ENCODE peak calls at places on chromosomes 5 and 9, in five cellular contexts. One of them, this sample, is unnamed.

GRCh38 chr5:69331528-69332445 is 814 bp downstream of the CCDC125 start:
- DNase-seq in iris pigment epithelial cell: no peak
- DNase-seq in fibroblast of lung: no peak
- DNase-seq in GM18507: no peak
- DNase-seq in Daoy: no peak
- DNase-seq in this sample: no peak

GRCh38 chr9:76803083-76803482 is 38.8 kb downstream of the PCA3 start:
- DNase-seq in iris pigment epithelial cell: no peak
- DNase-seq in fibroblast of lung: no peak
- DNase-seq in GM18507: no peak
- DNase-seq in Daoy: no peak
- DNase-seq in this sample: no peak

GRCh38 chr9:104997536-104997935 is 69.6 kb upstream of the ABCA1 start:
- DNase-seq in iris pigment epithelial cell: no peak
- DNase-seq in fibroblast of lung: no peak
- DNase-seq in GM18507: no peak
- DNase-seq in Daoy: no peak
- DNase-seq in this sample: no peak

GRCh38 chr5:95042040-95042439 is 242.9 kb downstream of the MCTP1 start:
- DNase-seq in iris pigment epithelial cell: no peak
- DNase-seq in fibroblast of lung: no peak
- DNase-seq in GM18507: no peak
- DNase-seq in Daoy: no peak
- DNase-seq in this sample: no peak

GRCh38 chr9:621199-621860 is 220.2 kb upstream of the DMRT1 start:
- DNase-seq in iris pigment epithelial cell: no peak
- DNase-seq in fibroblast of lung: peak; percentile 53
- DNase-seq in GM18507: no peak
- DNase-seq in Daoy: no peak
- DNase-seq in this sample: no peak

GRCh38 chr9:127537014-127537413 is 75.1 kb upstream of the STXBP1 start:
- DNase-seq in iris pigment epithelial cell: peak; percentile 71
- DNase-seq in fibroblast of lung: peak; percentile 47
- DNase-seq in GM18507: no peak
- DNase-seq in Daoy: no peak
- DNase-seq in this sample: no peak

GRCh38 chr9:94693485-94694191 is 32.9 kb upstream of the AOPEP start:
- DNase-seq in iris pigment epithelial cell: no peak
- DNase-seq in fibroblast of lung: no peak
- DNase-seq in GM18507: no peak
- DNase-seq in Daoy: no peak
- DNase-seq in this sample: no peak

GRCh38 chr5:111948078-111948477 is 191.1 kb upstream of the NREP start:
- DNase-seq in iris pigment epithelial cell: no peak
- DNase-seq in fibroblast of lung: no peak
- DNase-seq in GM18507: no peak
- DNase-seq in Daoy: no peak
- DNase-seq in this sample: no peak

GRCh38 chr5:93794954-93795353 is 53.6 kb upstream of the POU5F2 start:
- DNase-seq in iris pigment epithelial cell: no peak
- DNase-seq in fibroblast of lung: no peak
- DNase-seq in GM18507: no peak
- DNase-seq in Daoy: peak; percentile 15
- DNase-seq in this sample: no peak

GRCh38 chr5:139984816-139985215 is 58.3 kb downstream of the NRG2 start:
- DNase-seq in iris pigment epithelial cell: no peak
- DNase-seq in fibroblast of lung: no peak
- DNase-seq in GM18507: no peak
- DNase-seq in Daoy: no peak
- DNase-seq in this sample: no peak

GRCh38 chr9:38036359-38037084 is 32.5 kb downstream of the SHB start:
- DNase-seq in iris pigment epithelial cell: peak; percentile 88
- DNase-seq in fibroblast of lung: no peak
- DNase-seq in GM18507: no peak
- DNase-seq in Daoy: peak; percentile 71
- DNase-seq in this sample: no peak

GRCh38 chr9:119026120-119026519 is 343.1 kb downstream of the BRINP1 start:
- DNase-seq in iris pigment epithelial cell: peak; percentile 10
- DNase-seq in fibroblast of lung: no peak
- DNase-seq in GM18507: no peak
- DNase-seq in Daoy: no peak
- DNase-seq in this sample: no peak

GRCh38 chr9:97598461-97599288 is 34.5 kb downstream of the TSTD2 start:
- DNase-seq in iris pigment epithelial cell: peak; percentile 82
- DNase-seq in fibroblast of lung: peak; percentile 84
- DNase-seq in GM18507: peak; percentile 48
- DNase-seq in Daoy: peak; percentile 85
- DNase-seq in this sample: peak; percentile 40

GRCh38 chr5:159905496-159905895 is 10.8 kb upstream of the ADRA1B start:
- DNase-seq in iris pigment epithelial cell: peak; percentile 91
- DNase-seq in fibroblast of lung: peak; percentile 48
- DNase-seq in GM18507: no peak
- DNase-seq in Daoy: peak; percentile 97
- DNase-seq in this sample: no peak

GRCh38 chr9:98678244-98678842 is 30.4 kb downstream of the GABBR2 start:
- DNase-seq in iris pigment epithelial cell: peak; percentile 25
- DNase-seq in fibroblast of lung: peak; percentile 15
- DNase-seq in GM18507: no peak
- DNase-seq in Daoy: peak; percentile 18
- DNase-seq in this sample: no peak

GRCh38 chr9:127874301-127875216 is 2.9 kb downstream of the AK1 start:
- DNase-seq in iris pigment epithelial cell: no peak
- DNase-seq in fibroblast of lung: no peak
- DNase-seq in GM18507: no peak
- DNase-seq in Daoy: peak; percentile 59
- DNase-seq in this sample: no peak

GRCh38 chr9:134379774-134380431 is 53.6 kb downstream of the RXRA start:
- DNase-seq in iris pigment epithelial cell: peak; percentile 21
- DNase-seq in fibroblast of lung: no peak
- DNase-seq in GM18507: no peak
- DNase-seq in Daoy: peak; percentile 97
- DNase-seq in this sample: no peak